ENCODE peak calls at places on chromosomes 3 and 15, in six cellular contexts. E, R, O, A, N and H are unnamed samples.

GRCh38 chr3:190616627-190617026 is 102.7 kb downstream of the IL1RAP start:
- DNase-seq in E (peak; percentile 80), R (no peak), O (no peak), A (no peak), N (no peak), H (no peak)

GRCh38 chr3:128379768-128380167 is 86.9 kb downstream of the DNAJB8 start:
- DNase-seq in E (no peak), R (no peak), O (no peak), A (no peak), N (no peak), H (no peak)

GRCh38 chr3:123060054-123060453 is 6.8 kb upstream of the PDIA5 start:
- DNase-seq in E (no peak), R (no peak), O (no peak), A (no peak), N (no peak), H (no peak)

GRCh38 chr15:36458406-36458805 is 121.0 kb upstream of the CDIN1 start:
- DNase-seq in E (no peak), R (no peak), O (no peak), A (no peak), N (no peak), H (no peak)

GRCh38 chr3:65676592-65676991 is 362.1 kb downstream of the MAGI1 start:
- DNase-seq in E (no peak), R (peak; percentile 70), O (no peak), A (no peak), N (no peak), H (no peak)

GRCh38 chr15:48331796-48332641 is 790 bp downstream of the DUT start:
- DNase-seq in E (peak; percentile 80), R (peak; percentile 21), O (peak; percentile 60), A (peak; percentile 91), N (peak; percentile 88), H (peak; percentile 68)

GRCh38 chr15:73598540-73599195 is 34.5 kb downstream of the NPTN start:
- DNase-seq in E (no peak), R (no peak), O (no peak), A (no peak), N (no peak), H (no peak)

GRCh38 chr3:190120161-190121060 is at the start of gene P3H2:
- DNase-seq in E (peak; percentile 42), R (peak; percentile 66), O (peak; percentile 84), A (peak; percentile 89), N (no peak), H (peak; percentile 79)

GRCh38 chr3:179324270-179324754 is 1.5 kb downstream of the ZNF639 start:
- DNase-seq in E (no peak), R (no peak), O (no peak), A (no peak), N (peak; percentile 27), H (no peak)

GRCh38 chr3:2686816-2687502 is 423.2 kb downstream of the IL5RA start:
- DNase-seq in E (no peak), R (no peak), O (no peak), A (no peak), N (no peak), H (no peak)

GRCh38 chr15:72175186-72176044 is 22.2 kb downstream of the GRAMD2A start:
- DNase-seq in E (no peak), R (no peak), O (no peak), A (peak; percentile 28), N (no peak), H (no peak)

GRCh38 chr15:58293622-58294550 is 137.9 kb upstream of the LIPC start:
- DNase-seq in E (no peak), R (no peak), O (peak; percentile 22), A (no peak), N (no peak), H (no peak)

GRCh38 chr3:43094381-43094780 is 11.5 kb downstream of the POMGNT2 start:
- DNase-seq in E (no peak), R (no peak), O (no peak), A (no peak), N (no peak), H (no peak)

GRCh38 chr3:157300091-157300490 is 136.6 kb upstream of the PTX3 start:
- DNase-seq in E (no peak), R (no peak), O (no peak), A (no peak), N (no peak), H (no peak)

GRCh38 chr3:66038726-66039589 is at the start of gene MAGI1:
- DNase-seq in E (peak; percentile 45), R (peak; percentile 90), O (peak; percentile 91), A (peak; percentile 83), N (peak; percentile 85), H (peak; percentile 88)

GRCh38 chr15:66008920-66009572 is 139.8 kb downstream of the RAB11A start:
- DNase-seq in E (no peak), R (no peak), O (peak; percentile 80), A (no peak), N (peak; percentile 24), H (no peak)

GRCh38 chr3:53109190-53109589 is 21.0 kb downstream of the RFT1 start:
- DNase-seq in E (no peak), R (no peak), O (no peak), A (no peak), N (no peak), H (no peak)

GRCh38 chr15:89335289-89336041 is 841 bp upstream of the POLG start:
- DNase-seq in E (no peak), R (peak; percentile 10), O (peak; percentile 43), A (no peak), N (peak; percentile 40), H (peak; percentile 36)

GRCh38 chr3:110940074-110940473 is 131.5 kb upstream of the NECTIN3 start:
- DNase-seq in E (no peak), R (peak; percentile 87), O (no peak), A (no peak), N (no peak), H (no peak)

GRCh38 chr15:88647362-88648105 is 8.7 kb downstream of the ISG20 start:
- DNase-seq in E (no peak), R (no peak), O (peak; percentile 50), A (peak; percentile 79), N (no peak), H (peak; percentile 38)

GRCh38 chr3:184466413-184466960 is 86.6 kb downstream of the CHRD start:
- DNase-seq in E (peak; percentile 31), R (no peak), O (peak; percentile 21), A (no peak), N (peak; percentile 14), H (no peak)

GRCh38 chr15:45169608-45170480 is 17.9 kb downstream of the SHF start:
- DNase-seq in E (no peak), R (no peak), O (no peak), A (no peak), N (no peak), H (no peak)

GRCh38 chr3:175255698-175256097 is 396.6 kb downstream of the NAALADL2 start:
- DNase-seq in E (no peak), R (no peak), O (no peak), A (no peak), N (no peak), H (no peak)

GRCh38 chr3:37475435-37475834 is 301.1 kb upstream of the LRRFIP2 start:
- DNase-seq in E (no peak), R (no peak), O (no peak), A (no peak), N (no peak), H (no peak)

GRCh38 chr3:195911946-195912270 is 3.6 kb upstream of the TNK2 start:
- DNase-seq in E (no peak), R (no peak), O (no peak), A (peak; percentile 57), N (peak; percentile 33), H (peak; percentile 79)

GRCh38 chr3:177642482-177643163 is 445.3 kb upstream of the TBL1XR1 start:
- DNase-seq in E (no peak), R (no peak), O (no peak), A (no peak), N (no peak), H (no peak)

DNA sequence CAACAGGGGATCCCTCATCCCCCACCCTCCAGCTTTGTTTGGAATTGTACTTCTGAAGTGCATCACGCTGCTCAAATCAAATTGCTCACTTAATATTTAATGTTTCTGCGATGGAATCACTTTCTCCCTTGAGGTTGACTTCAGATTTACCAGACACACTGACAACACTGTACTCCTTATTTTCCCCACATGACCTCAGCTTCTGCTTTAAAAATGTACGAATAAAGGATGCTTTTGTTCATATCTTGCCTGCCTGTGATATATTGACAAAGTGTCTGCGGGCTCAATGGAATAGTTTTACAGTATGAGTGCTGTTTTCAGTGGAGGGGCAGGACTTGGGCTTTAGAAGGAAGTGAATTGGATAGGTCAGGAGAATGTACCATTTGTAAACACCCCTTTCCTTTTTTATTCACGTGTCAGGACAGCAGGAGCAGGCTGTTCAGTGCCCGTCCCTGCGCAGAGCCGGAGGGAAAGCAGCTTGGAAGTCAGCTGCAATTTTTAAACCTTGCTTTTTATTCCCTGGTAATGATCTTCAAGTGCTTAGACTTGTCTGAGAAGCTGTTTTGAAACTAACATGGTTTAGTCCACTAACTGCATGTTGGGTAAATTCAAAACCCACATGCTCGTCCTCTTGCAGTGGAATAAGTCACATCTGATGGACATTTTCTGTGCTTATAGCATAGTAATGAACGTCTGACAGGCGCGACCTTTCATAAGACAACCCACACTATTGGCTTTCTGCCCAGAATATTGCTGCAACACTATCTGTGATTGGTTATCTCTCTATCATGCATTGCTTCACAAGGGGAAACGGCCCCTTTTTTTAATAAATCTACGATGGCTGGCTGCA is 29.9 kb downstream of the MBNL1 start:
- DNase-seq in E (peak; percentile 93), R (peak; percentile 97), O (peak; percentile 57), A (no peak), N (peak; percentile 35), H (no peak)
- TF ChIP-seq POLR2AphosphoS5 in E (peak; percentile 72), R (no peak), O (peak; percentile 80), A (peak; percentile 69), N (peak; percentile 31), H (no peak)

DNA sequence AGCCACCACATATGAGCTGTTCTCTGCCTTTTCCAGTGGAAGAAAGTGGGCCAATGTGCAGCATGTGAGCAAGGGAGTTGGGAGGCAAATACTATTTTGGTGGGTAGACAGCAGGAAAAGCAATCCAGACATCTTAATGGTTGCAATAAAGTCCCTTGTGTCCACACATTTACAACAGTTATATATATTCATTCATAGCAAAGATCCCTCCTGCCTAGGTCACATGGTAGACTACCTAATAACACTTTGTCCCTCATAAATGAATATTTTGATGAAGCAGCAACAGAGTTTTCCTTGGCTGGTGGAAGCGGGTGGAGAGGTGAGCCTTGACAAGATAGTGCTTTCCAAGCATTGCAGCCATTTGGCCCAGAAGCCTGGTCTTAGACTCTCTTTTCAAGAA is 6.2 kb upstream of the NSMCE3 start:
- DNase-seq in E (no peak), R (no peak), O (no peak), A (no peak), N (no peak), H (no peak)
- TF ChIP-seq POLR2AphosphoS5 in E (no peak), R (no peak), O (no peak), A (no peak), N (no peak), H (no peak)

GRCh38 chr15:100311829-100312228 is 29.9 kb downstream of the ADAMTS17 start:
- DNase-seq in E (no peak), R (no peak), O (no peak), A (no peak), N (no peak), H (no peak)
- TF ChIP-seq POLR2AphosphoS5 in E (no peak), R (no peak), O (no peak), A (no peak), N (no peak), H (no peak)

GRCh38 chr15:38874464-38874863 is 309.9 kb upstream of the RASGRP1 start:
- DNase-seq in E (no peak), R (no peak), O (no peak), A (no peak), N (no peak), H (no peak)
- TF ChIP-seq POLR2AphosphoS5 in E (no peak), R (no peak), O (no peak), A (no peak), N (no peak), H (no peak)